ENCODE peak calls at places on chromosomes 7 and 10, in five cellular contexts. One of them, this sample, is unnamed.

GRCh38 chr7:87561702-87562101 is 39.0 kb downstream of the ABCB1 start:
- DNase-seq in endothelial cell: no peak
- DNase-seq in IMR-90: no peak
- DNase-seq in tibial artery: no peak
- DNase-seq in astrocyte of the cerebellum: no peak
- DNase-seq in this sample: no peak

GRCh38 chr7:55345292-55345691 is 19.8 kb upstream of the LANCL2 start:
- DNase-seq in endothelial cell: no peak
- DNase-seq in astrocyte of the cerebellum: no peak
- DNase-seq in tibial artery: no peak
- DNase-seq in IMR-90: no peak
- DNase-seq in this sample: no peak

GRCh38 chr7:26534649-26535482 is 243.2 kb downstream of the SNX10 start:
- DNase-seq in tibial artery: no peak
- DNase-seq in endothelial cell: no peak
- DNase-seq in IMR-90: no peak
- DNase-seq in astrocyte of the cerebellum: no peak
- DNase-seq in this sample: no peak

GRCh38 chr7:123845823-123846216 is 851 bp downstream of the HYAL4 start:
- DNase-seq in tibial artery: no peak
- DNase-seq in endothelial cell: no peak
- DNase-seq in IMR-90: no peak
- DNase-seq in astrocyte of the cerebellum: no peak
- DNase-seq in this sample: no peak

GRCh38 chr10:3772349-3773222 is 12.4 kb downstream of the KLF6 start:
- DNase-seq in astrocyte of the cerebellum: no peak
- DNase-seq in IMR-90: peak
- DNase-seq in tibial artery: no peak
- DNase-seq in endothelial cell: no peak
- DNase-seq in this sample: peak

GRCh38 chr7:48139461-48139860 is 31.8 kb upstream of the ABCA13 start:
- DNase-seq in astrocyte of the cerebellum: no peak
- DNase-seq in endothelial cell: no peak
- DNase-seq in IMR-90: peak
- DNase-seq in tibial artery: no peak
- DNase-seq in this sample: peak

GRCh38 chr7:28054531-28055160 is 125.9 kb downstream of the JAZF1 start:
- DNase-seq in endothelial cell: no peak
- DNase-seq in IMR-90: no peak
- DNase-seq in tibial artery: no peak
- DNase-seq in astrocyte of the cerebellum: no peak
- DNase-seq in this sample: no peak

GRCh38 chr7:40701836-40702551 is 567.2 kb downstream of the SUGCT start:
- DNase-seq in endothelial cell: no peak
- DNase-seq in IMR-90: no peak
- DNase-seq in tibial artery: no peak
- DNase-seq in astrocyte of the cerebellum: no peak
- DNase-seq in this sample: no peak

GRCh38 chr7:128755816-128756476 is 16.8 kb downstream of the CALU start:
- DNase-seq in IMR-90: peak
- DNase-seq in astrocyte of the cerebellum: peak
- DNase-seq in endothelial cell: no peak
- DNase-seq in tibial artery: peak
- DNase-seq in this sample: peak

GRCh38 chr7:38318803-38319416 is 45.5 kb upstream of the TARP start:
- DNase-seq in astrocyte of the cerebellum: peak
- DNase-seq in tibial artery: no peak
- DNase-seq in endothelial cell: peak
- DNase-seq in IMR-90: peak
- DNase-seq in this sample: peak

GRCh38 chr10:930415-931325 is 835 bp downstream of the LARP4B start:
- DNase-seq in astrocyte of the cerebellum: no peak
- DNase-seq in tibial artery: peak
- DNase-seq in endothelial cell: peak
- DNase-seq in IMR-90: peak
- DNase-seq in this sample: peak

GRCh38 chr10:125014984-125015944 is 73.3 kb downstream of the ZRANB1 start:
- DNase-seq in endothelial cell: no peak
- DNase-seq in IMR-90: no peak
- DNase-seq in astrocyte of the cerebellum: no peak
- DNase-seq in tibial artery: peak
- DNase-seq in this sample: no peak

GRCh38 chr10:87000491-87000890 is 19.6 kb upstream of the FAM25A start:
- DNase-seq in IMR-90: peak
- DNase-seq in tibial artery: no peak
- DNase-seq in astrocyte of the cerebellum: no peak
- DNase-seq in endothelial cell: no peak
- DNase-seq in this sample: peak

GRCh38 chr7:27122075-27122910 is 8.3 kb downstream of the HOXA4 start:
- DNase-seq in IMR-90: peak
- DNase-seq in endothelial cell: no peak
- DNase-seq in astrocyte of the cerebellum: no peak
- DNase-seq in tibial artery: no peak
- DNase-seq in this sample: no peak

GRCh38 chr10:105973912-105974311 is 1190.6 kb downstream of the SORCS1 start:
- DNase-seq in astrocyte of the cerebellum: no peak
- DNase-seq in tibial artery: no peak
- DNase-seq in IMR-90: no peak
- DNase-seq in endothelial cell: no peak
- DNase-seq in this sample: no peak

GRCh38 chr7:91185771-91186170 is 78.5 kb upstream of the FZD1 start:
- DNase-seq in IMR-90: peak
- DNase-seq in tibial artery: no peak
- DNase-seq in astrocyte of the cerebellum: no peak
- DNase-seq in endothelial cell: no peak
- DNase-seq in this sample: no peak

GRCh38 chr10:128487517-128487916 is 361.3 kb upstream of the MKI67 start:
- DNase-seq in endothelial cell: no peak
- DNase-seq in IMR-90: no peak
- DNase-seq in tibial artery: no peak
- DNase-seq in astrocyte of the cerebellum: no peak
- DNase-seq in this sample: no peak

GRCh38 chr10:22736134-22736533 is 21.8 kb upstream of the PIP4K2A start:
- DNase-seq in endothelial cell: no peak
- DNase-seq in astrocyte of the cerebellum: no peak
- DNase-seq in IMR-90: peak
- DNase-seq in tibial artery: no peak
- DNase-seq in this sample: no peak

GRCh38 chr10:78471723-78472541 is 438.3 kb downstream of the RPS24 start:
- DNase-seq in astrocyte of the cerebellum: no peak
- DNase-seq in tibial artery: no peak
- DNase-seq in endothelial cell: no peak
- DNase-seq in IMR-90: no peak
- DNase-seq in this sample: no peak

GRCh38 chr7:41465571-41465970 is 237.3 kb downstream of the INHBA start:
- DNase-seq in tibial artery: no peak
- DNase-seq in IMR-90: no peak
- DNase-seq in astrocyte of the cerebellum: no peak
- DNase-seq in endothelial cell: no peak
- DNase-seq in this sample: no peak

GRCh38 chr7:82805527-82805960 is 357.1 kb downstream of the PCLO start:
- DNase-seq in tibial artery: no peak
- DNase-seq in endothelial cell: no peak
- DNase-seq in astrocyte of the cerebellum: peak
- DNase-seq in IMR-90: peak
- DNase-seq in this sample: peak

GRCh38 chr10:102608487-102608886 is 35.8 kb upstream of the TRIM8 start:
- DNase-seq in endothelial cell: no peak
- DNase-seq in IMR-90: no peak
- DNase-seq in tibial artery: no peak
- DNase-seq in astrocyte of the cerebellum: no peak
- DNase-seq in this sample: no peak
- TF ChIP-seq CTCF in endothelial cell: no peak
- TF ChIP-seq CTCF in IMR-90: no peak
- TF ChIP-seq CTCF in tibial artery: no peak
- TF ChIP-seq CTCF in astrocyte of the cerebellum: no peak
- TF ChIP-seq CTCF in this sample: no peak

GRCh38 chr7:207418-208127 is 15.2 kb downstream of the FAM20C start:
- DNase-seq in astrocyte of the cerebellum: no peak
- DNase-seq in tibial artery: no peak
- DNase-seq in IMR-90: no peak
- DNase-seq in endothelial cell: peak
- DNase-seq in this sample: no peak
- TF ChIP-seq CTCF in astrocyte of the cerebellum: peak
- TF ChIP-seq CTCF in tibial artery: no peak
- TF ChIP-seq CTCF in IMR-90: peak
- TF ChIP-seq CTCF in endothelial cell: peak
- TF ChIP-seq CTCF in this sample: peak

DNA sequence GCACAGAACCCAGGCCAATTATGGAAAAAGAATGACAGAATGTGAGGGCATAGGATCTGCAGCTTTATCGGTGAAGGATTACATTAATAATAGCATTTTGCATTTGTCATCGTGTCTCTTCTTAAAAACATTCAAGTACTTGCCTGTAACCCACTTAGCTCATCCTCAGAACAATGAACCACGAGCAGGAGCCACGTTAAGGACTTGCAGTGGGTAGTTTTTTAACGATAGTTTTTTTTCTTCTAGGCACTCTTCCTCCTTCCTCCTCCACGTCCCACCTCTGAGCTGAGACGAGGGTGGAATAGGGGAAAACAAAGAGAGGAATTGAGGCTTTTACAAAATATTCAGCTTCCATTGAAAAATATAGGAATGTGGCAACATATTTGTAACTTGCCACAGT is 27.1 kb downstream of the CDHR3 start:
- DNase-seq in astrocyte of the cerebellum: no peak
- DNase-seq in tibial artery: no peak
- DNase-seq in endothelial cell: no peak
- DNase-seq in IMR-90: no peak
- DNase-seq in this sample: no peak
- TF ChIP-seq CTCF in astrocyte of the cerebellum: no peak
- TF ChIP-seq CTCF in tibial artery: no peak
- TF ChIP-seq CTCF in endothelial cell: no peak
- TF ChIP-seq CTCF in IMR-90: no peak
- TF ChIP-seq CTCF in this sample: no peak

DNA sequence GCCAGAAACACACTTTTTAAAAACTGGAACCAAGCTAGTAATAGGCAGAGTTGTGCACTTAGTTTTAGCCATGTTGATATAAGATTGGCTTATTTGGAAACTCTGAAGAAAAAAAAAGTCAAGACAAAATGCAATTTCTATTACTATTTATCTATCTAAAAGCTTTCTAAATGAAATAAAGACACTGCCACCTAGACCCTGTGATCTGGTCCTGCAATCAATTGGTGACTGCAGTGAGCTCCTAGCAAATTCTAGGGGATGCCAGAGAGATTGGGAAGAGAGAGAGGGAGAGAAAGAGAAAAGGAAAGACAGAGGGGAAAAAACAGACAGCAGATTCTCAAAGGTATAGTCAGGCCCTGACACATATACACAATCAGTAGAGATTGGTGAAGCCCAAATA is 25.3 kb downstream of the SORCS1 start:
- DNase-seq in endothelial cell: no peak
- DNase-seq in IMR-90: no peak
- DNase-seq in tibial artery: no peak
- DNase-seq in astrocyte of the cerebellum: no peak
- DNase-seq in this sample: no peak
- TF ChIP-seq CTCF in endothelial cell: no peak
- TF ChIP-seq CTCF in IMR-90: no peak
- TF ChIP-seq CTCF in tibial artery: no peak
- TF ChIP-seq CTCF in astrocyte of the cerebellum: no peak
- TF ChIP-seq CTCF in this sample: no peak

GRCh38 chr10:123204127-123204461 is 49.9 kb downstream of the BUB3 start:
- DNase-seq in IMR-90: no peak
- DNase-seq in endothelial cell: no peak
- DNase-seq in tibial artery: no peak
- DNase-seq in astrocyte of the cerebellum: no peak
- DNase-seq in this sample: no peak
- TF ChIP-seq CTCF in IMR-90: no peak
- TF ChIP-seq CTCF in endothelial cell: no peak
- TF ChIP-seq CTCF in tibial artery: no peak
- TF ChIP-seq CTCF in astrocyte of the cerebellum: no peak
- TF ChIP-seq CTCF in this sample: no peak